ENCODE peak calls at places on chromosomes 2 and 18, in six cellular contexts. D is MG63, R is testis, A is BJ, V is keratinocyte, U is SJSA1. E is an unnamed sample.

GRCh38 chr2:218569661-218570500 is 1.2 kb downstream of the CNOT9 start:
- DNase-seq in U (peak; percentile 54), R (peak; percentile 66), D (peak; percentile 32), A (no peak), V (no peak), E (peak; percentile 16)

GRCh38 chr2:25756444-25757022 is 83.2 kb upstream of the DTNB start:
- DNase-seq in D (no peak), V (no peak), R (no peak), U (no peak), A (no peak), E (no peak)

GRCh38 chr2:19670303-19670702 is 231.5 kb downstream of the TTC32 start:
- DNase-seq in A (no peak), U (no peak), D (no peak), V (no peak), R (no peak), E (no peak)

GRCh38 chr2:98541906-98542305 is 66.4 kb downstream of the COA5 start:
- DNase-seq in V (no peak), D (no peak), R (no peak), A (no peak), U (no peak), E (no peak)

GRCh38 chr18:51195602-51196115 is 1.8 kb downstream of the MEX3C start:
- DNase-seq in A (no peak), U (peak; percentile 50), V (no peak), D (peak; percentile 9), R (peak; percentile 72), E (peak; percentile 61)

GRCh38 chr18:32441536-32441935 is 29.1 kb downstream of the GAREM1 start:
- DNase-seq in D (no peak), R (no peak), U (no peak), V (no peak), A (no peak), E (no peak)

GRCh38 chr18:28854964-28855363 is 678.0 kb upstream of the CDH2 start:
- DNase-seq in D (no peak), R (no peak), V (no peak), U (no peak), A (no peak), E (no peak)

GRCh38 chr18:48621240-48621639 is 82.4 kb downstream of the CTIF start:
- DNase-seq in A (no peak), R (no peak), V (no peak), U (peak; percentile 78), D (peak; percentile 43), E (no peak)

GRCh38 chr2:85642725-85643124 is 25.3 kb downstream of the SFTPB start:
- DNase-seq in A (no peak), V (no peak), U (no peak), D (no peak), R (no peak), E (no peak)

GRCh38 chr2:61793389-61793836 is 60.4 kb downstream of the FAM161A start:
- DNase-seq in A (peak; percentile 2), R (peak; percentile 74), D (peak; percentile 31), V (peak; percentile 25), U (peak; percentile 23), E (peak; percentile 87)

GRCh38 chr18:26071725-26072124 is 18.7 kb downstream of the SS18 start:
- DNase-seq in U (no peak), A (no peak), V (no peak), R (no peak), D (no peak), E (no peak)
- H3K36me3 ChIP-seq in U (peaks cover 92% of the 10 kb centered on the region), A (peaks cover 3% of the 10 kb centered on the region), V (peaks cover 10% of the 10 kb centered on the region), R (no peaks in the 10 kb centered on the region), D (peaks cover 75% of the 10 kb centered on the region), E (peaks cover 7% of the 10 kb centered on the region)

GRCh38 chr18:74573053-74573452 is 24.6 kb upstream of the ZNF407 start:
- DNase-seq in R (no peak), V (no peak), U (no peak), A (no peak), D (no peak), E (no peak)
- H3K27me3 ChIP-seq in R (no peaks in the 10 kb centered on the region), V (no peaks in the 10 kb centered on the region), U (no peaks in the 10 kb centered on the region), A (peaks cover 9% of the 10 kb centered on the region), D (peaks cover 3% of the 10 kb centered on the region), E (no peaks in the 10 kb centered on the region)

DNA sequence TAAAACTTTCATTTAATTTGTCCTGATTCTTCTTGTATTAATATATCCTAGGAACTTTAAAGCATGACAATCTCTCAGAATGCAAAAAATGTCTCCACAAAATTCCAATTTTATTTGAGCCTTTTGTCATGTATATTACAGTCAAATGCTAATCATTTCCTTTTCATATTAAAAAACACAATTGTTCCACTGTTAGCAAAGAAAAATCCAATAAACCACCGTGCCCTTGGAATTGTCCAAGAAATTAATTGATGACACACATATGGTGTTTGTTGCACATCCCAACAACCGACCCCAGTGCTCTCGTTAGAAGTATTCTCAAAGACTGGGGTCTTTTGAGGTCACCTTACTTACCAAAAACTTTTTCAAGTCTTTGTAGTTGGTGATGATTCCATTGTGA is 28.1 kb downstream of the GFPT1 start:
- DNase-seq in R (no peak), V (no peak), A (no peak), D (no peak), U (no peak), E (no peak)
- H3K36me3 ChIP-seq in R (peaks cover 3% of the 10 kb centered on the region), V (peaks cover 58% of the 10 kb centered on the region), A (peaks cover 22% of the 10 kb centered on the region), D (peaks cover 85% of the 10 kb centered on the region), U (peaks cover 91% of the 10 kb centered on the region), E (peaks cover 32% of the 10 kb centered on the region)

GRCh38 chr18:37564796-37565137 is 831 bp downstream of the CELF4 start:
- DNase-seq in D (peak; percentile 37), U (peak; percentile 2), R (peak; percentile 85), A (no peak), V (no peak), E (peak; percentile 91)

GRCh38 chr18:37565985-37566478 is 434 bp upstream of the CELF4 start:
- DNase-seq in A (no peak), R (peak; percentile 82), U (no peak), V (no peak), D (peak; percentile 46), E (peak; percentile 96)

GRCh38 chr18:37566479-37567060 is 972 bp upstream of the CELF4 start:
- DNase-seq in R (peak; percentile 35), V (no peak), U (no peak), D (no peak), A (no peak), E (peak; percentile 83)

GRCh38 chr18:37563810-37564511 is 1.6 kb downstream of the CELF4 start:
- DNase-seq in V (no peak), D (no peak), A (no peak), U (no peak), R (no peak), E (no peak)

GRCh38 chr18:37565138-37565984 is at the start of gene CELF4:
- DNase-seq in V (no peak), U (no peak), D (peak; percentile 9), A (no peak), R (peak; percentile 36), E (peak; percentile 64)
- H3K27me3 ChIP-seq in V (peaks cover 60% of the 10 kb centered on the region), U (peaks cover 29% of the 10 kb centered on the region), D (peaks cover 53% of the 10 kb centered on the region), A (peaks cover 41% of the 10 kb centered on the region), R (no peaks in the 10 kb centered on the region), E (peaks cover 76% of the 10 kb centered on the region)

DNA sequence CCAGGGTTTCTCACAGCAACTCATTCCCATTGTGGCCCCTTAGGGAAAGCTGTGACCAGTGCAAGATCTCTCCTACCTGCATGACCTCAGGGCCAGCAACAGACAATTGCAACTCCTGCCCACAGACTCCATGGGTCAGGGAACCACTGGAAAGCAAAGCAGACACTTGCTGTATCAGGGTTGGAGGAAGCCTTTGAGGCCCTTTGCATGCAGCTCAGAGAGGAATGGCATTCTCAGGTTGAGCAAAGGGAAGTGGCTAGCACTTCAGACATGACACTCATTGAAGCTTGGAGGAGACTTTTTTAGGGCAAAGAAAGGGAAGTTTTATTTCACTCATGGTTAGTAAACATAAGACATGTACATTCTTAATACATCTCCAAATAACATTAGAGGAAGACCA is 22.1 kb downstream of the IL1F10 start:
- DNase-seq in R (no peak), D (no peak), A (no peak), U (no peak), V (no peak), E (no peak)
- H3K36me3 ChIP-seq in R (no peaks in the 10 kb centered on the region), D (no peaks in the 10 kb centered on the region), A (no peaks in the 10 kb centered on the region), U (no peaks in the 10 kb centered on the region), V (no peaks in the 10 kb centered on the region), E (no peaks in the 10 kb centered on the region)

GRCh38 chr18:77133051-77133919 is 702 bp upstream of the MBP start:
- DNase-seq in D (no peak), A (no peak), R (peak; percentile 30), U (no peak), V (no peak), E (peak; percentile 85)
- H3K27me3 ChIP-seq in D (no peaks in the 10 kb centered on the region), A (peaks cover 5% of the 10 kb centered on the region), R (no peaks in the 10 kb centered on the region), U (no peaks in the 10 kb centered on the region), V (no peaks in the 10 kb centered on the region), E (peaks cover 38% of the 10 kb centered on the region)

E was measured in H7.